ENCODE peak calls at places on chromosomes 6 and 20, in eight cellular contexts. H is CD4-positive, CD25-positive, alpha-beta regulatory T cell; M is esophagus muscularis mucosa; B is CD8-positive, alpha-beta memory T cell; E is body of pancreas; S is effector memory CD4-positive, alpha-beta T cell; U is left lung; N is Peyer's patch. C is an unnamed sample. For H3K4me1, the result is how much of the 10 kb centered on the place peaks cover.

GRCh38 chr6:56527934-56528333 is 114.8 kb downstream of the DST start:
- DNase-seq in H (no peak), M (no peak), B (no peak), E (no peak), S (no peak), U (no peak), N (no peak), C (no peak)

GRCh38 chr20:57940376-57940775 is 230.6 kb upstream of the PMEPA1 start:
- DNase-seq in H (no peak), M (no peak), B (no peak), E (no peak), S (no peak), U (no peak), N (no peak), C (no peak)

GRCh38 chr6:32176476-32177181 is 745 bp upstream of the AGPAT1 start:
- DNase-seq in H (no peak), M (no peak), B (no peak), E (no peak), S (no peak), U (no peak), N (no peak), C (no peak)

GRCh38 chr20:45300961-45301360 is 5.7 kb upstream of the RBPJL start:
- DNase-seq in H (peak), M (no peak), B (no peak), E (no peak), S (no peak), U (no peak), N (no peak), C (no peak)

GRCh38 chr6:80553071-80553740 is 446.7 kb downstream of the BCKDHB start:
- DNase-seq in H (no peak), M (no peak), B (no peak), E (no peak), S (no peak), U (no peak), N (no peak), C (no peak)

GRCh38 chr20:59802018-59802417 is 131.4 kb downstream of the SYCP2 start:
- DNase-seq in H (no peak), M (peak), B (no peak), E (no peak), S (no peak), U (no peak), N (no peak), C (no peak)

GRCh38 chr20:24991897-24992419 is 593 bp downstream of the APMAP start:
- DNase-seq in H (peak), M (no peak), B (no peak), E (no peak), S (no peak), U (peak), N (peak), C (no peak)

GRCh38 chr20:11304811-11305210 is 612.9 kb upstream of the BTBD3 start:
- DNase-seq in H (no peak), M (no peak), B (no peak), E (no peak), S (no peak), U (no peak), N (no peak), C (no peak)

GRCh38 chr6:11851405-11851804 is 72.8 kb upstream of the ADTRP start:
- DNase-seq in H (no peak), M (no peak), B (no peak), E (no peak), S (no peak), U (no peak), N (no peak), C (no peak)

GRCh38 chr20:2709205-2709981 is 16.8 kb downstream of the EBF4 start:
- DNase-seq in H (no peak), M (peak), B (no peak), E (no peak), S (no peak), U (no peak), N (no peak), C (no peak)

GRCh38 chr6:18154507-18155272 is at the start of gene TPMT:
- DNase-seq in H (peak), M (peak), B (no peak), E (peak), S (no peak), U (peak), N (peak), C (no peak)

GRCh38 chr6:33595001-33595846 is 15.1 kb upstream of the BAK1 start:
- DNase-seq in H (no peak), M (no peak), B (no peak), E (no peak), S (no peak), U (no peak), N (no peak), C (no peak)

GRCh38 chr6:106080106-106081095 is 5.7 kb upstream of the PRDM1 start:
- DNase-seq in H (no peak), M (peak), B (no peak), E (no peak), S (no peak), U (no peak), N (no peak), C (no peak)

GRCh38 chr6:36727491-36728021 is 29.9 kb downstream of the RAB44 start:
- DNase-seq in H (peak), M (no peak), B (no peak), E (no peak), S (no peak), U (no peak), N (no peak), C (no peak)

GRCh38 chr20:36644713-36645109 is 1.3 kb downstream of the SLA2 start:
- DNase-seq in H (peak), M (no peak), B (peak), E (no peak), S (no peak), U (no peak), N (no peak), C (no peak)

GRCh38 chr6:105372142-105372861 is 30.6 kb downstream of the PREP start:
- DNase-seq in H (no peak), M (no peak), B (no peak), E (no peak), S (no peak), U (no peak), N (no peak), C (no peak)

GRCh38 chr6:142568857-142569597 is 267.2 kb downstream of the ADGRG6 start:
- DNase-seq in H (no peak), M (no peak), B (no peak), E (no peak), S (no peak), U (no peak), N (no peak), C (no peak)

GRCh38 chr6:127267742-127268588 is 1.3 kb downstream of the RNF146 start:
- DNase-seq in H (peak), M (no peak), B (no peak), E (no peak), S (no peak), U (no peak), N (no peak), C (no peak)

GRCh38 chr6:169700296-169700695 is 1.5 kb downstream of the WDR27 start:
- DNase-seq in H (no peak), M (no peak), B (no peak), E (no peak), S (no peak), U (no peak), N (no peak), C (no peak)

GRCh38 chr6:135995160-135995898 is 143.8 kb downstream of the PDE7B start:
- DNase-seq in H (no peak), M (no peak), B (no peak), E (no peak), S (no peak), U (no peak), N (no peak), C (no peak)

GRCh38 chr6:37558158-37558557 is 58.5 kb upstream of the CCDC167 start:
- DNase-seq in H (no peak), M (no peak), B (no peak), E (no peak), S (no peak), U (no peak), N (peak), C (no peak)

GRCh38 chr20:576156-576555 is 32.6 kb upstream of the CSNK2A1 start:
- DNase-seq in H (no peak), M (no peak), B (no peak), E (no peak), S (no peak), U (no peak), N (no peak), C (no peak)

GRCh38 chr20:58344741-58345140 is 35.2 kb downstream of the RAB22A start:
- DNase-seq in H (no peak), M (no peak), B (no peak), E (no peak), S (no peak), U (no peak), N (no peak), C (no peak)

GRCh38 chr6:22829070-22829469 is 259.7 kb downstream of the HDGFL1 start:
- DNase-seq in H (no peak), M (no peak), B (no peak), E (no peak), S (no peak), U (no peak), N (no peak), C (no peak)

GRCh38 chr20:49187330-49188100 is 619 bp downstream of the STAU1 start:
- DNase-seq in H (peak), M (no peak), B (peak), E (peak), S (peak), U (no peak), N (peak), C (no peak)

GRCh38 chr6:15996030-15996429 is 132.9 kb upstream of the MYLIP start:
- DNase-seq in H (no peak), M (no peak), B (no peak), E (no peak), S (no peak), U (no peak), N (no peak), C (no peak)

GRCh38 chr6:254011-254410 is 38.3 kb upstream of the DUSP22 start:
- DNase-seq in H (no peak), M (no peak), B (no peak), E (no peak), S (no peak), U (no peak), N (no peak), C (no peak)

GRCh38 chr6:23633986-23634385 is 492.0 kb upstream of the NRSN1 start:
- DNase-seq in H (no peak), M (no peak), B (no peak), E (no peak), S (no peak), U (peak), N (no peak), C (no peak)

GRCh38 chr6:27472182-27472616 is 706 bp downstream of the ZNF184 start:
- DNase-seq in H (peak), M (no peak), B (peak), E (no peak), S (peak), U (no peak), N (peak), C (peak)

DNA sequence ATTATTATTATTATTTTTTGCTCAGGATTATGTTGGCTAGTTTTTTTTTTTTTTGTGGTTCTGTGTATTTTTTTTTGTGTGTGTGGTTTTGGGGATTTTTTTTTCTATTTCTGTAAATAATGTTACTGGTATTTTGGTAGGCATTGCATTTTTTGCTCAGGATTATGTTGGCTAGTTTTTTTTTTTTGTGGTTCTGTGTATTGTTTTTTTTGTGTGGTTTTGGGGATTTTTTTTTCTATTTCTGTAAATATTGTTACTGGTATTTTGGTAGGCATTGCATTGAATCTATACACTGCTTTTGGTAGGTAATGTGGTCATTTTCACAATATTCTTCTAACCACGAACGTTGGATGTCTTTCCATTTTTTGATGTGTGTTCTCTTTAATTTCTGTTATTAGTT is 17.4 kb downstream of the PHF3 start:
- DNase-seq in H (no peak), M (no peak), B (no peak), E (no peak), S (no peak), U (no peak), N (no peak), C (no peak)
- H3K4me1 ChIP-seq in H (under half), M (half or more), B (half or more), E (under half), S (under half), U (under half), N (under half), C (under half)

DNA sequence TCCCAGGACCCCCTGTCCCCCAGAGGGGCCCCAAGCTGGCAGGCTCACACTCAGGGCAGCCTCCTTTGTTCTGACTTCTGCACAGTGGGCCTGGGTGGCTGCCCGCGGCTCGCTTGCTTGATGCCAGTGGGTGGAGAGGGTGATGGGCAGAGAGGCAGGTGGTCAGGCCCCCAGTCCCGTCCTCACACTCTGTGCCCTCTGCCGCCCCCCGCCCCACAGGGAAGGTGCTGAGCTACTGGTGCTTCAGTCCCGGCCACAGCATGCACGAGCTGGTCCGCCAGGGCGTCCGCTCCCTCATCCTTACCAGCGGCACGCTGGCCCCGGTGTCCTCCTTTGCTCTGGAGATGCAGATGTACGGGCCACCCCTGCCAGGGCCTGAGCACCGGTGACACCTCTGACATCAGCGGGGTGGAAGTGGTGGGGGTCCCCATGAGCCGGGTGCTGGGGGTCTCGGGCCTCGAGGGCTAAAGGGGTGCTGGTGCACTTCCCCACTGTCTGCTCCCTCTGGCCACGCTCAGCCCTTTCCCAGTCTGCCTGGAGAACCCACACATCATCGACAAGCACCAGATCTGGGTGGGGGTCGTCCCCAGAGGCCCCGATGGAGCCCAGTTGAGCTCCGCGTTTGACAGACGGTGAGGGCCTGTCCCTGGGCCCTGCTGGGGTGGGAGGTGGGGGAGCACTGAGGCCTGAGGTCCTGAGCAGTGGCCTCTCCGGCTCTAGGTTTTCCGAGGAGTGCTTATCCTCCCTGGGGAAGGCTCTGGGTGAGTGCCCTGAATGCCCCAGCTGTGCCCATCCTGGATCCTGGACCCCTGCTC is 8.8 kb upstream of the TNFRSF6B start:
- DNase-seq in H (no peak), M (no peak), B (no peak), E (no peak), S (no peak), U (peak), N (no peak), C (no peak)
- H3K4me1 ChIP-seq in H (under half), M (half or more), B (under half), E (under half), S (under half), U (under half), N (under half), C (under half)

GRCh38 chr20:4896971-4897497 is 104.3 kb downstream of the SLC23A2 start:
- DNase-seq in H (peak), M (no peak), B (no peak), E (no peak), S (no peak), U (peak), N (no peak), C (no peak)

GRCh38 chr20:4898282-4898681 is 103.0 kb downstream of the SLC23A2 start:
- DNase-seq in H (no peak), M (no peak), B (no peak), E (no peak), S (no peak), U (no peak), N (no peak), C (peak)

GRCh38 chr20:4898845-4899244 is 102.5 kb downstream of the SLC23A2 start:
- DNase-seq in H (no peak), M (no peak), B (no peak), E (no peak), S (no peak), U (no peak), N (no peak), C (no peak)

GRCh38 chr20:4896119-4896700 is 105.1 kb downstream of the SLC23A2 start:
- DNase-seq in H (no peak), M (no peak), B (no peak), E (no peak), S (no peak), U (no peak), N (no peak), C (no peak)

DNA sequence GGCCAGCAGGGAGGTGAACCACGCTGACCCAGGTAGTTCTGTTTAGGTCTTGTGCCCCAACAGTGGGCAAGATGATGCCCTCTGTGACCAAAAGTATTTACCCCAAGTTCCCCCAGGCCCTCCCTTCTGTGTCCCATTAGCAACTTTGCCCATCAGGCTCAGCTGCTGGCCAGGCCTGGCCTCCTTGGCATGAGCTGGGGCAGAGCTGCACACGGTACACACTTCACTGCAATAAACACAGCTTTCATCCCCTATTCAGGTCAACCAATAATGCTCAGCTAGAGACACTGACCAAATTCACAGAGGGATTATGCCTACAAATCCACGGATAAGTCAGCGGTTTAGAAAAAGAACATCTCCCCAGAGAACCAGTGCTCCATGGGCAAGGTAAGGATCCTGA is 103.7 kb downstream of the SLC23A2 start:
- DNase-seq in H (no peak), M (no peak), B (no peak), E (no peak), S (no peak), U (no peak), N (no peak), C (no peak)
- H3K4me1 ChIP-seq in H (under half), M (under half), B (under half), E (under half), S (under half), U (under half), N (under half), C (under half)

GRCh38 chr6:3997144-3997770 is 81.7 kb downstream of the FAM217A start:
- DNase-seq in H (no peak), M (no peak), B (no peak), E (no peak), S (no peak), U (no peak), N (no peak), C (no peak)

GRCh38 chr6:3996349-3996748 is 82.6 kb downstream of the FAM217A start:
- DNase-seq in H (no peak), M (no peak), B (no peak), E (no peak), S (no peak), U (no peak), N (no peak), C (no peak)

GRCh38 chr6:4004249-4004648 is 74.7 kb downstream of the FAM217A start:
- DNase-seq in H (no peak), M (no peak), B (no peak), E (no peak), S (no peak), U (no peak), N (no peak), C (no peak)

GRCh38 chr6:3999800-4000661 is 78.9 kb downstream of the FAM217A start:
- DNase-seq in H (no peak), M (no peak), B (no peak), E (no peak), S (no peak), U (no peak), N (no peak), C (no peak)
- H3K4me1 ChIP-seq in H (under half), M (under half), B (under half), E (under half), S (under half), U (under half), N (under half), C (under half)

GRCh38 chr20:18360601-18361000 is 72.3 kb downstream of the ZNF133 start:
- DNase-seq in H (no peak), M (no peak), B (no peak), E (no peak), S (no peak), U (no peak), N (no peak), C (no peak)
- H3K4me1 ChIP-seq in H (under half), M (under half), B (under half), E (under half), S (under half), U (under half), N (under half), C (under half)

GRCh38 chr6:125802943-125803377 is 12.2 kb downstream of the NCOA7 start:
- DNase-seq in H (no peak), M (no peak), B (no peak), E (no peak), S (no peak), U (no peak), N (no peak), C (no peak)

GRCh38 chr6:125807293-125807692 is 16.5 kb downstream of the NCOA7 start:
- DNase-seq in H (peak), M (no peak), B (no peak), E (no peak), S (no peak), U (no peak), N (no peak), C (no peak)

GRCh38 chr6:125802383-125802782 is 11.6 kb downstream of the NCOA7 start:
- DNase-seq in H (no peak), M (no peak), B (no peak), E (no peak), S (no peak), U (no peak), N (no peak), C (no peak)

GRCh38 chr6:125806813-125807212 is 16.1 kb downstream of the NCOA7 start:
- DNase-seq in H (no peak), M (no peak), B (no peak), E (no peak), S (no peak), U (no peak), N (no peak), C (no peak)

DNA sequence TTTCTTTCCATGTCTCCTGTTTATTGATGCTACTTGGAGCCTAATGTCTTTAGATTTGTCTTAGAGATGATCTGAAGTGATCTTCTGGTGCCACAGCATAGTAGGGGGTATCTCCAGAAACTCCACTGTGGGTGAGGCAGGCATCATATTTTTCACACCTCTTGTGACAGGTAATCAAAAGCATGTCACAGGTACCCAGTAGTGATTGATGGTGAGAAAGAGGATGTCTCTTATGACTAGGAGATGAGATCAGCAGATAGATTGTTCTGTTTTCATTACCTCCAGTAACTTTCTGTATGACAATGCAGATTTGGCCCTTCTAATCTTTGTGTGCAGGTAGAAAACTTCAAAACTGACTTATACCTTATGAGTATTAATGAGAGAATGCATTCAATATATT is 13.5 kb downstream of the NCOA7 start:
- DNase-seq in H (peak), M (no peak), B (no peak), E (no peak), S (no peak), U (no peak), N (no peak), C (no peak)
- H3K4me1 ChIP-seq in H (under half), M (under half), B (under half), E (under half), S (under half), U (under half), N (under half), C (under half)

C was measured in ascending aorta.